ENCODE peak calls at places on chromosomes 5 and 9, in four cellular contexts. E is transverse colon, N is HCT116, X is right lobe of liver. U is an unnamed sample.
A peak's percentile ranks its signal among the peaks of the same experiment; 100 is the strongest.

GRCh38 chr9:77648458-77649108 is 461 bp upstream of the GNA14 start:
- DNase-seq in N (no peak), E (peak; percentile 71), X (peak; percentile 80), U (peak; percentile 63)

GRCh38 chr9:130003943-130004552 is 38.9 kb downstream of the FNBP1 start:
- DNase-seq in X (no peak), E (peak; percentile 60), N (no peak), U (no peak)

GRCh38 chr5:74851684-74852353 is 14.4 kb downstream of the FAM169A start:
- DNase-seq in N (no peak), X (no peak), E (no peak), U (no peak)

GRCh38 chr5:68415177-68416085 is 199.9 kb downstream of the PIK3R1 start:
- DNase-seq in E (no peak), N (no peak), X (no peak), U (no peak)

GRCh38 chr5:92980491-92980890 is 600.5 kb downstream of the NR2F1-AS1 start:
- DNase-seq in X (no peak), E (no peak), N (no peak), U (no peak)

GRCh38 chr5:141654298-141654697 is 3.1 kb upstream of the FCHSD1 start:
- DNase-seq in E (no peak), X (no peak), N (no peak), U (no peak)

GRCh38 chr9:72324974-72325373 is 40.0 kb downstream of the ZFAND5 start:
- DNase-seq in X (no peak), N (no peak), E (no peak), U (no peak)

GRCh38 chr5:85345818-85346217 is 961.1 kb upstream of the EDIL3 start:
- DNase-seq in E (no peak), X (no peak), N (no peak), U (no peak)

GRCh38 chr9:71628247-71628646 is 140.1 kb downstream of the CEMIP2 start:
- DNase-seq in X (no peak), N (no peak), E (no peak), U (no peak)

GRCh38 chr9:93261735-93262523 is 78.0 kb downstream of the WNK2 start:
- DNase-seq in X (peak; percentile 51), N (no peak), E (peak; percentile 7), U (no peak)

GRCh38 chr9:18700714-18701113 is 226.8 kb downstream of the ADAMTSL1 start:
- DNase-seq in X (no peak), N (no peak), E (no peak), U (no peak)

GRCh38 chr9:32698706-32699277 is 63.3 kb upstream of the TAF1L start:
- DNase-seq in N (peak; percentile 13), X (no peak), E (no peak), U (no peak)

GRCh38 chr9:28001096-28001495 is 427.8 kb upstream of the C9orf72 start:
- DNase-seq in X (no peak), E (no peak), N (no peak), U (no peak)

GRCh38 chr9:130999265-130999623 is 9.7 kb upstream of the LAMC3 start:
- DNase-seq in E (no peak), X (no peak), N (no peak), U (no peak)

GRCh38 chr9:929719-930118 is 46.7 kb upstream of the DMRT3 start:
- DNase-seq in N (no peak), X (no peak), E (no peak), U (no peak)

GRCh38 chr9:34001951-34002350 is 46.7 kb downstream of the UBAP2 start:
- DNase-seq in N (no peak), E (no peak), X (no peak), U (no peak)

GRCh38 chr5:177378884-177379883 is 5.0 kb upstream of the SLC34A1 start:
- DNase-seq in N (no peak), E (no peak), X (peak; percentile 79), U (no peak)
- TF ChIP-seq POLR2A in N (no peak), E (no peak), X (peak; percentile 60), U (no peak)

GRCh38 chr5:67215592-67216471 is 19.2 kb upstream of the CD180 start:
- DNase-seq in X (peak; percentile 95), N (no peak), E (peak; percentile 87), U (peak; percentile 85)
- TF ChIP-seq POLR2A in X (peak; percentile 47), N (no peak), E (peak; percentile 41), U (no peak)

GRCh38 chr5:154189819-154190651 is 498 bp upstream of the GALNT10 start:
- DNase-seq in X (peak; percentile 91), E (peak; percentile 90), N (peak; percentile 51), U (peak; percentile 89)
- TF ChIP-seq POLR2A in X (peak; percentile 14), E (peak; percentile 50), N (peak; percentile 20), U (peak; percentile 59)

GRCh38 chr9:120855827-120856636 is 13.3 kb upstream of the PSMD5 start:
- DNase-seq in N (no peak), E (no peak), X (no peak), U (no peak)
- TF ChIP-seq POLR2A in N (no peak), E (no peak), X (no peak), U (no peak)

DNA sequence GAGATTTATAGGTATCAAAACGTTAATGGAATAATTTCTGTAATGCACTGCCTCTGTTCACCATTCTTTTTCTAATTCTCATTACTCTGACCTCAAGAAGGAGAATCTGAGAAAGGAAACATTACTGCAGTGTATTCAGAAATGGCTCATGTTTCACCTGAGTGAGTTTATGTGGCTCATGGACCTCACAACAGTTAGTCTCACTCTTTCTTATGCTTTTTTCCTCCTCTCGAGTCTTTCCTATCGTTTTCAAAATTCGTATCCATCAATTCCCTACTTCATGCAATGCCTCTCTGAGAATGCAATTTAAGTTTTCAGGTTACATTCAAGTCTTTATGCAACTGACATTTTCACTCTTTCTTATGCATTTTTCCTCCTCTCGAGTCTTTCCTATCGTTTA is 9.6 kb downstream of the CDH10 start:
- DNase-seq in N (no peak), E (no peak), X (no peak), U (no peak)
- TF ChIP-seq POLR2A in N (no peak), E (no peak), X (no peak), U (no peak)

GRCh38 chr5:139275536-139276297 is 17.8 kb upstream of the MATR3 start:
- DNase-seq in N (no peak), E (peak; percentile 34), X (no peak), U (no peak)
- TF ChIP-seq POLR2A in N (no peak), E (no peak), X (no peak), U (no peak)

DNA sequence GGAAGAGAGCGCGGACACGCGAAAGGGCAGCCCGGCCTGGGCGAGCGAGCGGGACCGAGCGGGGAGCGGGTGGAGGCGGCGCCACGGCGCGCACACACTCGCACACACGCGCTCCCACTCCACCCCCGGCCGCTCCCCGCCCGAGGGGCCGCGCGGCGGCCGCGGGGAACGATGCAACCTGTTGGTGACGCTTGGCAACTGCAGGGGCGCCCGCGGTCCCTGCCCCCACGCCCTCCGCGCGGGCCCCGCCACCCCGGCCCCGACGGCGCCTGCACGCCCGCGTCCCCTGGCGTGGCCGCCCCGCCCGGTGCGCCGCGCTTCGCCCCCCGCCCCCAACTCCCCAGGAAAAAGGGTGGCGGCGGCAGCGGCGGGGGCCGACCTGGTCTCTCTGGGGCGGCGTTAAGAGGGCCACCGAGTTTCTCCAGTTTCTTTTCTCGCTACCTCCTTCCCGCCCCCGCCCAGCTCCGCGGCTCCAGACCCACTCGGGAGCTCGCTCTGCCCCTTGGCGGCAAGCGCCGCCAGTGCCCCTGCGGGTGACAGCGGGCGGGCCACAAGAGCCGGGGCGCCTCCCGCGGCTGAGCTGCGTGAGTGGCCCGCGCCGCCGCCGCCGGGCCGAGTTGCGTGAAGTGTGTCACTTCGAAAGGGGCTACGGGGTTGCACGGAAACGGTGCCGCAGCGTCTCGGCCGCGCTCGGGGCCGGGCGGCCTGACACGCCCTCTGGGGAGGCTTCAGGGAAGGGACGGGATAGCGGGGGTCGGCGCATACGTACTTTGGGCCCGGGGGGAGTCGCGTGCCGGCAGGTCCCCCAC is at the start of gene NR3C1:
- DNase-seq in X (peak; percentile 95), E (peak; percentile 88), N (no peak), U (peak; percentile 84)
- TF ChIP-seq POLR2A in X (peak; percentile 73), E (peak; percentile 56), N (no peak), U (peak; percentile 89)

U was measured in body of pancreas.